ENCODE peak calls at places on chromosome 5, in seven cellular contexts. Q is A549, P is HCT116, S is endothelial cell of umbilical vein, L is SK-N-SH, C is HepG2, B is K562. X is an unnamed sample.

GRCh38 chr5:140101179-140101578 is 12.7 kb upstream of the PURA start:
- DNase-seq in Q (no peak), P (no peak), S (no peak), L (no peak), C (no peak), B (no peak), X (no peak)

GRCh38 chr5:143416411-143416810 is 12.9 kb upstream of the NR3C1 start:
- DNase-seq in Q (no peak), P (no peak), S (no peak), L (no peak), C (no peak), B (no peak), X (no peak)

GRCh38 chr5:160054831-160055230 is 45.9 kb downstream of the TTC1 start:
- DNase-seq in Q (peak; percentile 58), P (no peak), S (no peak), L (no peak), C (no peak), B (peak; percentile 5), X (peak; percentile 21)

GRCh38 chr5:10528056-10528816 is 35.6 kb upstream of the ANKRD33B start:
- DNase-seq in Q (no peak), P (no peak), S (no peak), L (peak; percentile 68), C (no peak), B (no peak), X (peak; percentile 37)

GRCh38 chr5:34510002-34510401 is 146.1 kb upstream of the RAI14 start:
- DNase-seq in Q (no peak), P (no peak), S (no peak), L (no peak), C (no peak), B (no peak), X (no peak)

GRCh38 chr5:99900302-99900811 is 634.8 kb upstream of the FAM174A start:
- DNase-seq in Q (no peak), P (peak; percentile 69), S (peak; percentile 95), L (no peak), C (no peak), B (no peak), X (no peak)

GRCh38 chr5:55903121-55903701 is 52.1 kb downstream of the IL31RA start:
- DNase-seq in Q (no peak), P (no peak), S (peak; percentile 26), L (no peak), C (no peak), B (peak; percentile 27), X (peak; percentile 86)

GRCh38 chr5:55668356-55668755 is 43.8 kb downstream of the SLC38A9 start:
- DNase-seq in Q (peak; percentile 75), P (peak; percentile 22), S (peak; percentile 41), L (no peak), C (no peak), B (no peak), X (no peak)

GRCh38 chr5:34598177-34598794 is 57.8 kb upstream of the RAI14 start:
- DNase-seq in Q (peak; percentile 78), P (peak; percentile 35), S (peak; percentile 90), L (no peak), C (no peak), B (no peak), X (no peak)

GRCh38 chr5:131524431-131524830 is 110.6 kb downstream of the RAPGEF6 start:
- DNase-seq in Q (no peak), P (no peak), S (no peak), L (no peak), C (no peak), B (no peak), X (no peak)

GRCh38 chr5:22852807-22853670 is at the start of gene CDH12:
- DNase-seq in Q (no peak), P (no peak), S (no peak), L (no peak), C (no peak), B (no peak), X (peak; percentile 25)

GRCh38 chr5:134226441-134227192 is 744 bp upstream of the PPP2CA start:
- DNase-seq in Q (no peak), P (no peak), S (peak; percentile 12), L (no peak), C (peak; percentile 29), B (no peak), X (no peak)

GRCh38 chr5:107518219-107519015 is 152.3 kb downstream of the EFNA5 start:
- DNase-seq in Q (no peak), P (no peak), S (no peak), L (no peak), C (no peak), B (no peak), X (no peak)

GRCh38 chr5:60960591-60960990 is 15.6 kb downstream of the NDUFAF2 start:
- DNase-seq in Q (no peak), P (peak; percentile 6), S (peak; percentile 40), L (peak; percentile 23), C (no peak), B (peak; percentile 32), X (no peak)

GRCh38 chr5:72156921-72157320 is 49.6 kb downstream of the MAP1B start:
- DNase-seq in Q (no peak), P (no peak), S (peak; percentile 61), L (no peak), C (no peak), B (no peak), X (no peak)

GRCh38 chr5:79774855-79775237 is 85.2 kb downstream of the CMYA5 start:
- DNase-seq in Q (no peak), P (no peak), S (no peak), L (no peak), C (no peak), B (no peak), X (no peak)

GRCh38 chr5:122192883-122193496 is 63.6 kb downstream of the ZNF474 start:
- DNase-seq in Q (peak; percentile 34), P (peak; percentile 46), S (peak; percentile 76), L (peak; percentile 22), C (peak; percentile 44), B (peak; percentile 74), X (peak; percentile 65)

GRCh38 chr5:148620696-148621095 is 33.6 kb downstream of the HTR4 start:
- DNase-seq in Q (no peak), P (no peak), S (peak; percentile 13), L (no peak), C (no peak), B (peak; percentile 64), X (peak; percentile 34)

GRCh38 chr5:172403191-172403794 is 51.0 kb downstream of the SH3PXD2B start:
- DNase-seq in Q (no peak), P (no peak), S (peak; percentile 45), L (no peak), C (no peak), B (no peak), X (no peak)

GRCh38 chr5:37722236-37723146 is 117.3 kb downstream of the GDNF start:
- DNase-seq in Q (peak; percentile 5), P (peak; percentile 40), S (peak; percentile 14), L (no peak), C (peak; percentile 73), B (peak; percentile 45), X (peak; percentile 90)

GRCh38 chr5:37723147-37723961 is 116.5 kb downstream of the GDNF start:
- DNase-seq in Q (peak; percentile 5), P (peak; percentile 12), S (no peak), L (no peak), C (no peak), B (peak; percentile 68), X (peak; percentile 54)

GRCh38 chr5:37717613-37718431 is 122.0 kb downstream of the GDNF start:
- DNase-seq in Q (peak; percentile 27), P (no peak), S (peak; percentile 96), L (peak; percentile 26), C (peak; percentile 95), B (peak; percentile 55), X (no peak)

GRCh38 chr5:37721447-37721871 is 118.4 kb downstream of the GDNF start:
- DNase-seq in Q (no peak), P (no peak), S (peak; percentile 79), L (no peak), C (no peak), B (no peak), X (peak; percentile 12)

GRCh38 chr5:37720550-37720952 is 119.3 kb downstream of the GDNF start:
- DNase-seq in Q (no peak), P (no peak), S (no peak), L (peak; percentile 33), C (no peak), B (no peak), X (no peak)
- H3K4me3 ChIP-seq in Q (no peak overlapping the region), P (no peak overlapping the region), S (no peak overlapping the region), L (no peak overlapping the region), C (no peak overlapping the region), B (no peak overlapping the region), X (no peak overlapping the region)

DNA sequence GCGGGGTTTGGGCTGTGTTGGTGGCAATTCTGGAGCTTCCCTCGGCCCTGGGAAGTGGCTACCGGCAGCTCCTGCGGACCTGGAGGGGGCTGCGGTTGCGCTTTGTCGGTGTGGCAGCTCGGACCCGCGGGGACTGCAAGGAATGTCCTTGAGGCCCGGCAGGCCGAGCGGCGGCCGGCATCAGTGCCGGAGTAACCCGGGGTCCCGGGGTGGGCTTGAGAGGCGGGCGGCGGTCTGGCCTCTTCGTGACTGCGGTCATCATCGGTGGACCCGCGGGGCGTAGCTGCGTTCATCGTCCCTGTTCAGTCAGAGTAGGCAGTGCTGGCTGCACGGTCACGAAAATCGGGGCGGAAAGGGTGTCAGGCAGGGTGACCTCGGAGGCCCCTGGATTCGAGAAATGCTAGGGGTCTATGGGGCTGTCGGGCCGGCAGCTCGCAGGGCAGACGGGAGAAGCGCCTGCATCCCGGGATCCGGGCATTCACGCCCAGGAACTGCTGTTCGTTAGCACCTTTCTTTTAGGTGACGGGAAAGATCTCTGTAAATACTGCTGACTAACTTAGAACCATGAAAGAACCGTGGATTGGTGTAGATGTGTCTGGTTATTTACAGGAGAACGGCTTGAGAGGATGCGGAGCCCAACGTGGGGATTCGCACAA is 474 bp downstream of the HMGCR start:
- DNase-seq in Q (no peak), P (no peak), S (peak; percentile 35), L (no peak), C (no peak), B (peak; percentile 48), X (no peak)
- TF ChIP-seq MAX in Q (no peak), P (no peak), S (no peak), L (no peak), C (no peak), B (no peak), X (no peak)

GRCh38 chr5:96256795-96257470 is 176.1 kb downstream of the PCSK1 start:
- DNase-seq in Q (peak; percentile 54), P (peak; percentile 49), S (peak; percentile 64), L (peak; percentile 59), C (no peak), B (peak; percentile 47), X (peak; percentile 26)

GRCh38 chr5:96260009-96260408 is 173.0 kb downstream of the PCSK1 start:
- DNase-seq in Q (no peak), P (no peak), S (peak; percentile 61), L (no peak), C (no peak), B (no peak), X (no peak)

GRCh38 chr5:96259211-96259772 is 173.8 kb downstream of the PCSK1 start:
- DNase-seq in Q (peak; percentile 35), P (no peak), S (peak; percentile 75), L (no peak), C (peak; percentile 11), B (peak; percentile 2), X (peak; percentile 36)

GRCh38 chr5:96257904-96258303 is 175.1 kb downstream of the PCSK1 start:
- DNase-seq in Q (no peak), P (no peak), S (no peak), L (no peak), C (no peak), B (no peak), X (no peak)

GRCh38 chr5:96258692-96259091 is 174.4 kb downstream of the PCSK1 start:
- DNase-seq in Q (no peak), P (no peak), S (no peak), L (no peak), C (no peak), B (no peak), X (no peak)
- H3K4me3 ChIP-seq in Q (no peak overlapping the region), P (no peak overlapping the region), S (no peak overlapping the region), L (no peak overlapping the region), C (no peak overlapping the region), B (no peak overlapping the region), X (no peak overlapping the region)

GRCh38 chr5:9058666-9059065 is 487.2 kb downstream of the SEMA5A start:
- DNase-seq in Q (no peak), P (no peak), S (no peak), L (no peak), C (no peak), B (no peak), X (no peak)
- TF ChIP-seq MAX in Q (no peak), P (no peak), S (no peak), L (no peak), C (no peak), B (no peak), X (no peak)